ENCODE peak calls at places on chromosomes 16 and 17, in four cellular contexts. V is osteoblast, M is transverse colon, R is adrenal gland. A is an unnamed sample.

GRCh38 chr17:81184596-81184995 is 18.6 kb upstream of the AATK start:
- DNase-seq in V (no peak), M (no peak), R (no peak), A (no peak)

GRCh38 chr16:8963825-8964441 is at the start of gene USP7:
- DNase-seq in V (peak; percentile 100), M (peak; percentile 94), R (peak; percentile 92), A (peak; percentile 98)

GRCh38 chr17:58568050-58568830 is 53.8 kb upstream of the MTMR4 start:
- DNase-seq in V (no peak), M (no peak), R (no peak), A (no peak)

GRCh38 chr17:65145743-65146142 is 8.6 kb downstream of the RGS9 start:
- DNase-seq in V (no peak), M (no peak), R (no peak), A (no peak)

GRCh38 chr17:55606431-55606830 is 95.2 kb upstream of the SMIM36 start:
- DNase-seq in V (no peak), M (no peak), R (no peak), A (no peak)

GRCh38 chr16:80065565-80065964 is 465.0 kb upstream of the MAF start:
- DNase-seq in V (no peak), M (no peak), R (no peak), A (no peak)

GRCh38 chr17:67021196-67021595 is 23.2 kb upstream of the CACNG1 start:
- DNase-seq in V (no peak), M (no peak), R (no peak), A (no peak)

GRCh38 chr17:45441536-45442310 is 9.1 kb upstream of the ARHGAP27 start:
- DNase-seq in V (peak; percentile 68), M (no peak), R (no peak), A (peak; percentile 37)

GRCh38 chr16:75261590-75262078 is 10.2 kb upstream of the BCAR1 start:
- DNase-seq in V (peak; percentile 71), M (no peak), R (no peak), A (no peak)

GRCh38 chr17:1232786-1233185 is 37.5 kb upstream of the BHLHA9 start:
- DNase-seq in V (peak; percentile 94), M (no peak), R (no peak), A (no peak)

GRCh38 chr17:62109378-62109902 is 44.4 kb upstream of the MED13 start:
- DNase-seq in V (peak; percentile 82), M (peak; percentile 78), R (peak; percentile 59), A (no peak)

GRCh38 chr16:78745491-78746019 is 646.1 kb downstream of the WWOX start:
- DNase-seq in V (no peak), M (peak; percentile 17), R (no peak), A (no peak)

GRCh38 chr17:31249742-31250141 is 47.3 kb downstream of the OMG start:
- DNase-seq in V (no peak), M (no peak), R (no peak), A (no peak)

GRCh38 chr16:57277586-57277985 is 6.9 kb downstream of the PLLP start:
- DNase-seq in V (peak; percentile 89), M (no peak), R (no peak), A (peak; percentile 54)

GRCh38 chr16:57279780-57280638 is 4.5 kb downstream of the PLLP start:
- DNase-seq in V (peak; percentile 35), M (no peak), R (no peak), A (peak; percentile 8)

GRCh38 chr16:57281791-57282190 is 2.7 kb downstream of the PLLP start:
- DNase-seq in V (peak; percentile 70), M (no peak), R (no peak), A (peak; percentile 26)

GRCh38 chr16:57276596-57276995 is 7.9 kb downstream of the PLLP start:
- DNase-seq in V (no peak), M (no peak), R (no peak), A (no peak)

GRCh38 chr16:57278494-57278893 is 6.0 kb downstream of the PLLP start:
- DNase-seq in V (peak; percentile 25), M (no peak), R (no peak), A (no peak)
- H3K4me1 ChIP-seq in V (no peaks in the 10 kb centered on the region), M (peaks cover 4% of the 10 kb centered on the region), R (peaks cover 4% of the 10 kb centered on the region), A (peaks cover 6% of the 10 kb centered on the region)

GRCh38 chr17:29179232-29180036 is 764 bp downstream of the MYO18A start:
- DNase-seq in V (peak; percentile 87), M (peak; percentile 88), R (peak; percentile 58), A (peak; percentile 87)

GRCh38 chr17:29177871-29178749 is 2.1 kb downstream of the MYO18A start:
- DNase-seq in V (peak; percentile 76), M (peak; percentile 74), R (peak; percentile 46), A (peak; percentile 76)

GRCh38 chr17:29180051-29180787 is at the start of gene MYO18A:
- DNase-seq in V (peak; percentile 100), M (peak; percentile 87), R (peak; percentile 83), A (peak; percentile 92)

GRCh38 chr17:29177541-29177870 is 2.7 kb downstream of the MYO18A start:
- DNase-seq in V (peak; percentile 55), M (no peak), R (peak; percentile 31), A (peak; percentile 7)

DNA sequence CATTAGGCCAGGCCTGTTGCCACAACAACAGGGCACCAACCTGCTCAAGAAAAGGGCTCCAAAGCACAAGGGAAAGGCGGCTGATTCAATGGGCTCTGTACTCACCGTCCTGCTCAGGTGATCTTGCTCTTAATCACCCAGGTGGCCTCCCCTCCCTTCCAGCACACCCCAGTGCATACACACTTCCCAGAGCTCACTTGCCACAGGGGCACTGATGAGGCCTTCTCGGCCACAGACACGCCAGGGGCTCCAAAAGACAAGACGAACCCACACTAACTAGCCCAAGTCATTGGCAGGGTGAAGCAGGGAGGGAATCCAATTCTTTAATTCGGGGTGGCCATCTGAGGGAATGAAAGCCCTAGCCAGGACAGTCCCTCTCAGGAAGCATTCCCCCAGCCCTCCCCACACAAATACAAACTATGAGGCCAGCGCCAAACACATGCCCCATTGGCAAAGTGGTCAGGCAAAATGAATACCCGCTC is 1.4 kb downstream of the MYO18A start:
- DNase-seq in V (peak; percentile 84), M (peak; percentile 62), R (peak; percentile 51), A (no peak)
- H3K4me3 ChIP-seq in V (no peak overlapping the region), M (peak overlapping the region; percentile 67), R (peak overlapping the region; percentile 72), A (peak overlapping the region; percentile 64)

GRCh38 chr17:40032322-40033320 is 17.4 kb downstream of the CSF3 start:
- DNase-seq in V (peak; percentile 55), M (peak; percentile 91), R (no peak), A (no peak)
- H3K4me1 ChIP-seq in V (no peaks in the 10 kb centered on the region), M (peaks cover 5% of the 10 kb centered on the region), R (no peaks in the 10 kb centered on the region), A (no peaks in the 10 kb centered on the region)

DNA sequence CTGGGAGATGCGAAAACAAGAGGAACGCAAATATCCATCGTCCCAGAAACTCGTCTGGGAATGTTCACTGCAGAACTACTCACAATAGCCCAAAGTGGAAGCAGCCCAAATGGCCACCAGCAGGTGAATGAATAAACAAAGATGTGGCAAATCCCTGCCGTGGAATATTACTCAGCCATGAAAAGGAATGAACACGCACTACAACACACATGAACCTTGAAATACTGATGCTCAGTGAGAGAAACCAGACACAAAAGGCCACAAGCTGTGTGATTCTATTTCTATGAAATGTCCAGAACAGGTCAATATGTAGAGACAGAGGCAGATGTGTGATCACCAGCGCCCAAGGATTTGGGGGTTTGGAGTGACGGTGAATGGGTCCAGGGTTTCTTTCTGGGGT is 169.8 kb downstream of the IRF8 start:
- DNase-seq in V (no peak), M (no peak), R (no peak), A (peak; percentile 19)
- H3K4me3 ChIP-seq in V (no peak overlapping the region), M (no peak overlapping the region), R (no peak overlapping the region), A (no peak overlapping the region)